ENCODE peak calls at places on chromosomes 11 and 22, in eight cellular contexts. One of them, this sample, is unnamed.

GRCh38 chr22:44143117-44143495 is 37.6 kb upstream of the PARVG start:
- DNase-seq in esophagus squamous epithelium: no peak
- DNase-seq in lower lobe of right lung: no peak
- DNase-seq in thoracic aorta: no peak
- DNase-seq in epithelial cell of esophagus: no peak
- DNase-seq in lower leg skin: no peak
- DNase-seq in IMR-90: peak
- DNase-seq in A673: no peak
- DNase-seq in this sample: no peak

GRCh38 chr11:33445761-33446161 is 188.6 kb downstream of the HIPK3 start:
- DNase-seq in lower leg skin: no peak
- DNase-seq in epithelial cell of esophagus: no peak
- DNase-seq in lower lobe of right lung: no peak
- DNase-seq in esophagus squamous epithelium: no peak
- DNase-seq in IMR-90: peak
- DNase-seq in thoracic aorta: no peak
- DNase-seq in A673: peak
- DNase-seq in this sample: peak

GRCh38 chr11:121443688-121444275 is 8.3 kb upstream of the SORL1 start:
- DNase-seq in IMR-90: no peak
- DNase-seq in thoracic aorta: no peak
- DNase-seq in lower lobe of right lung: no peak
- DNase-seq in esophagus squamous epithelium: no peak
- DNase-seq in A673: no peak
- DNase-seq in epithelial cell of esophagus: no peak
- DNase-seq in lower leg skin: no peak
- DNase-seq in this sample: no peak

GRCh38 chr22:42794551-42795510 is 62.2 kb downstream of the ARFGAP3 start:
- DNase-seq in lower lobe of right lung: no peak
- DNase-seq in IMR-90: no peak
- DNase-seq in lower leg skin: peak
- DNase-seq in A673: no peak
- DNase-seq in esophagus squamous epithelium: no peak
- DNase-seq in thoracic aorta: no peak
- DNase-seq in epithelial cell of esophagus: no peak
- DNase-seq in this sample: no peak

GRCh38 chr11:11450744-11451362 is 97.8 kb upstream of the CSNK2A3 start:
- DNase-seq in lower leg skin: no peak
- DNase-seq in A673: peak
- DNase-seq in thoracic aorta: no peak
- DNase-seq in epithelial cell of esophagus: peak
- DNase-seq in IMR-90: peak
- DNase-seq in esophagus squamous epithelium: no peak
- DNase-seq in lower lobe of right lung: no peak
- DNase-seq in this sample: peak

GRCh38 chr22:25405854-25406509 is 158.5 kb upstream of the GRK3 start:
- DNase-seq in lower lobe of right lung: no peak
- DNase-seq in A673: no peak
- DNase-seq in IMR-90: no peak
- DNase-seq in epithelial cell of esophagus: no peak
- DNase-seq in thoracic aorta: no peak
- DNase-seq in esophagus squamous epithelium: no peak
- DNase-seq in lower leg skin: no peak
- DNase-seq in this sample: no peak

GRCh38 chr22:28146401-28147304 is 227.6 kb upstream of the PITPNB start:
- DNase-seq in lower lobe of right lung: no peak
- DNase-seq in lower leg skin: no peak
- DNase-seq in esophagus squamous epithelium: no peak
- DNase-seq in A673: no peak
- DNase-seq in IMR-90: no peak
- DNase-seq in epithelial cell of esophagus: no peak
- DNase-seq in thoracic aorta: no peak
- DNase-seq in this sample: peak

GRCh38 chr11:24406980-24407379 is 89.9 kb upstream of the LUZP2 start:
- DNase-seq in lower leg skin: peak
- DNase-seq in A673: no peak
- DNase-seq in epithelial cell of esophagus: no peak
- DNase-seq in IMR-90: no peak
- DNase-seq in esophagus squamous epithelium: no peak
- DNase-seq in thoracic aorta: no peak
- DNase-seq in lower lobe of right lung: peak
- DNase-seq in this sample: no peak

GRCh38 chr11:127454856-127455255 is 454.3 kb upstream of the KIRREL3 start:
- DNase-seq in epithelial cell of esophagus: no peak
- DNase-seq in A673: peak
- DNase-seq in lower lobe of right lung: no peak
- DNase-seq in thoracic aorta: no peak
- DNase-seq in IMR-90: no peak
- DNase-seq in lower leg skin: no peak
- DNase-seq in esophagus squamous epithelium: no peak
- DNase-seq in this sample: peak

GRCh38 chr11:44680982-44681597 is 45.7 kb upstream of the TSPAN18 start:
- DNase-seq in esophagus squamous epithelium: no peak
- DNase-seq in epithelial cell of esophagus: peak
- DNase-seq in thoracic aorta: no peak
- DNase-seq in lower leg skin: no peak
- DNase-seq in lower lobe of right lung: no peak
- DNase-seq in IMR-90: no peak
- DNase-seq in A673: no peak
- DNase-seq in this sample: no peak

GRCh38 chr11:119339581-119340334 is 925 bp downstream of the C1QTNF5 start:
- DNase-seq in lower lobe of right lung: peak
- DNase-seq in esophagus squamous epithelium: no peak
- DNase-seq in epithelial cell of esophagus: peak
- DNase-seq in lower leg skin: no peak
- DNase-seq in thoracic aorta: no peak
- DNase-seq in A673: peak
- DNase-seq in IMR-90: no peak
- DNase-seq in this sample: peak

GRCh38 chr22:19887251-19887985 is 32.7 kb upstream of the GNB1L start:
- DNase-seq in thoracic aorta: no peak
- DNase-seq in lower leg skin: no peak
- DNase-seq in IMR-90: no peak
- DNase-seq in lower lobe of right lung: peak
- DNase-seq in A673: no peak
- DNase-seq in esophagus squamous epithelium: no peak
- DNase-seq in epithelial cell of esophagus: no peak
- DNase-seq in this sample: no peak

GRCh38 chr11:848988-849824 is 6.6 kb downstream of the TSPAN4 start:
- DNase-seq in thoracic aorta: no peak
- DNase-seq in IMR-90: no peak
- DNase-seq in lower leg skin: no peak
- DNase-seq in lower lobe of right lung: no peak
- DNase-seq in A673: peak
- DNase-seq in epithelial cell of esophagus: no peak
- DNase-seq in esophagus squamous epithelium: no peak
- DNase-seq in this sample: no peak

GRCh38 chr11:78209478-78209877 is 20.8 kb downstream of the USP35 start:
- DNase-seq in epithelial cell of esophagus: no peak
- DNase-seq in IMR-90: no peak
- DNase-seq in lower lobe of right lung: peak
- DNase-seq in A673: no peak
- DNase-seq in thoracic aorta: no peak
- DNase-seq in lower leg skin: no peak
- DNase-seq in esophagus squamous epithelium: no peak
- DNase-seq in this sample: no peak

GRCh38 chr11:120882237-120882636 is 141.7 kb upstream of the TBCEL start:
- DNase-seq in IMR-90: no peak
- DNase-seq in epithelial cell of esophagus: no peak
- DNase-seq in lower lobe of right lung: no peak
- DNase-seq in lower leg skin: no peak
- DNase-seq in esophagus squamous epithelium: no peak
- DNase-seq in thoracic aorta: no peak
- DNase-seq in A673: no peak
- DNase-seq in this sample: no peak

GRCh38 chr11:14927146-14927545 is 35.1 kb upstream of the CYP2R1 start:
- DNase-seq in esophagus squamous epithelium: no peak
- DNase-seq in epithelial cell of esophagus: peak
- DNase-seq in thoracic aorta: no peak
- DNase-seq in A673: no peak
- DNase-seq in IMR-90: peak
- DNase-seq in lower leg skin: no peak
- DNase-seq in lower lobe of right lung: no peak
- DNase-seq in this sample: peak

GRCh38 chr11:66219846-66220565 is 48.4 kb upstream of the RAB1B start:
- DNase-seq in thoracic aorta: no peak
- DNase-seq in IMR-90: no peak
- DNase-seq in A673: no peak
- DNase-seq in epithelial cell of esophagus: no peak
- DNase-seq in lower lobe of right lung: no peak
- DNase-seq in lower leg skin: peak
- DNase-seq in esophagus squamous epithelium: no peak
- DNase-seq in this sample: no peak

GRCh38 chr11:16604784-16605439 is 133.5 kb upstream of the C11orf58 start:
- DNase-seq in epithelial cell of esophagus: peak
- DNase-seq in lower leg skin: peak
- DNase-seq in esophagus squamous epithelium: no peak
- DNase-seq in A673: peak
- DNase-seq in IMR-90: peak
- DNase-seq in thoracic aorta: no peak
- DNase-seq in lower lobe of right lung: peak
- DNase-seq in this sample: peak

GRCh38 chr11:16607675-16608644 is 130.5 kb upstream of the C11orf58 start:
- DNase-seq in lower lobe of right lung: peak
- DNase-seq in epithelial cell of esophagus: peak
- DNase-seq in thoracic aorta: no peak
- DNase-seq in lower leg skin: peak
- DNase-seq in esophagus squamous epithelium: no peak
- DNase-seq in A673: peak
- DNase-seq in IMR-90: peak
- DNase-seq in this sample: peak

GRCh38 chr11:16606784-16607674 is 131.4 kb upstream of the C11orf58 start:
- DNase-seq in lower lobe of right lung: peak
- DNase-seq in esophagus squamous epithelium: no peak
- DNase-seq in A673: peak
- DNase-seq in IMR-90: peak
- DNase-seq in thoracic aorta: no peak
- DNase-seq in lower leg skin: peak
- DNase-seq in epithelial cell of esophagus: peak
- DNase-seq in this sample: peak

GRCh38 chr11:16605440-16605970 is 132.9 kb upstream of the C11orf58 start:
- DNase-seq in esophagus squamous epithelium: no peak
- DNase-seq in lower lobe of right lung: no peak
- DNase-seq in epithelial cell of esophagus: peak
- DNase-seq in thoracic aorta: no peak
- DNase-seq in A673: peak
- DNase-seq in IMR-90: peak
- DNase-seq in lower leg skin: peak
- DNase-seq in this sample: peak

GRCh38 chr11:16605971-16606783 is 132.3 kb upstream of the C11orf58 start:
- DNase-seq in epithelial cell of esophagus: peak
- DNase-seq in IMR-90: peak
- DNase-seq in thoracic aorta: no peak
- DNase-seq in lower leg skin: peak
- DNase-seq in A673: peak
- DNase-seq in esophagus squamous epithelium: no peak
- DNase-seq in lower lobe of right lung: peak
- DNase-seq in this sample: peak
- H3K4me3 ChIP-seq in epithelial cell of esophagus: peak
- H3K4me3 ChIP-seq in IMR-90: peak
- H3K4me3 ChIP-seq in thoracic aorta: peak
- H3K4me3 ChIP-seq in lower leg skin: peak
- H3K4me3 ChIP-seq in A673: peak
- H3K4me3 ChIP-seq in esophagus squamous epithelium: peak
- H3K4me3 ChIP-seq in lower lobe of right lung: peak
- H3K4me3 ChIP-seq in this sample: peak

GRCh38 chr22:29426476-29426875 is 11.9 kb upstream of the RFPL1 start:
- DNase-seq in esophagus squamous epithelium: no peak
- DNase-seq in IMR-90: no peak
- DNase-seq in lower lobe of right lung: no peak
- DNase-seq in epithelial cell of esophagus: no peak
- DNase-seq in thoracic aorta: no peak
- DNase-seq in A673: no peak
- DNase-seq in lower leg skin: no peak
- DNase-seq in this sample: no peak

GRCh38 chr22:29431986-29432385 is 6.4 kb upstream of the RFPL1 start:
- DNase-seq in esophagus squamous epithelium: no peak
- DNase-seq in lower leg skin: peak
- DNase-seq in thoracic aorta: no peak
- DNase-seq in A673: no peak
- DNase-seq in epithelial cell of esophagus: no peak
- DNase-seq in IMR-90: no peak
- DNase-seq in lower lobe of right lung: no peak
- DNase-seq in this sample: no peak

GRCh38 chr22:29427176-29427760 is 11.1 kb upstream of the RFPL1 start:
- DNase-seq in lower lobe of right lung: no peak
- DNase-seq in epithelial cell of esophagus: no peak
- DNase-seq in IMR-90: no peak
- DNase-seq in A673: no peak
- DNase-seq in esophagus squamous epithelium: no peak
- DNase-seq in lower leg skin: peak
- DNase-seq in thoracic aorta: no peak
- DNase-seq in this sample: no peak
- TF ChIP-seq CTCF in lower lobe of right lung: no peak
- TF ChIP-seq CTCF in epithelial cell of esophagus: no peak
- TF ChIP-seq CTCF in IMR-90: no peak
- TF ChIP-seq CTCF in A673: no peak
- TF ChIP-seq CTCF in esophagus squamous epithelium: no peak
- TF ChIP-seq CTCF in lower leg skin: no peak
- TF ChIP-seq CTCF in thoracic aorta: no peak
- TF ChIP-seq CTCF in this sample: no peak

GRCh38 chr11:57560146-57560545 is 7.3 kb downstream of the UBE2L6 start:
- DNase-seq in thoracic aorta: no peak
- DNase-seq in IMR-90: no peak
- DNase-seq in epithelial cell of esophagus: peak
- DNase-seq in esophagus squamous epithelium: no peak
- DNase-seq in lower lobe of right lung: no peak
- DNase-seq in lower leg skin: no peak
- DNase-seq in A673: no peak
- DNase-seq in this sample: no peak
- H3K4me3 ChIP-seq in thoracic aorta: no peak
- H3K4me3 ChIP-seq in IMR-90: no peak
- H3K4me3 ChIP-seq in epithelial cell of esophagus: no peak
- H3K4me3 ChIP-seq in esophagus squamous epithelium: no peak
- H3K4me3 ChIP-seq in lower lobe of right lung: no peak
- H3K4me3 ChIP-seq in lower leg skin: no peak
- H3K4me3 ChIP-seq in A673: no peak
- H3K4me3 ChIP-seq in this sample: no peak

DNA sequence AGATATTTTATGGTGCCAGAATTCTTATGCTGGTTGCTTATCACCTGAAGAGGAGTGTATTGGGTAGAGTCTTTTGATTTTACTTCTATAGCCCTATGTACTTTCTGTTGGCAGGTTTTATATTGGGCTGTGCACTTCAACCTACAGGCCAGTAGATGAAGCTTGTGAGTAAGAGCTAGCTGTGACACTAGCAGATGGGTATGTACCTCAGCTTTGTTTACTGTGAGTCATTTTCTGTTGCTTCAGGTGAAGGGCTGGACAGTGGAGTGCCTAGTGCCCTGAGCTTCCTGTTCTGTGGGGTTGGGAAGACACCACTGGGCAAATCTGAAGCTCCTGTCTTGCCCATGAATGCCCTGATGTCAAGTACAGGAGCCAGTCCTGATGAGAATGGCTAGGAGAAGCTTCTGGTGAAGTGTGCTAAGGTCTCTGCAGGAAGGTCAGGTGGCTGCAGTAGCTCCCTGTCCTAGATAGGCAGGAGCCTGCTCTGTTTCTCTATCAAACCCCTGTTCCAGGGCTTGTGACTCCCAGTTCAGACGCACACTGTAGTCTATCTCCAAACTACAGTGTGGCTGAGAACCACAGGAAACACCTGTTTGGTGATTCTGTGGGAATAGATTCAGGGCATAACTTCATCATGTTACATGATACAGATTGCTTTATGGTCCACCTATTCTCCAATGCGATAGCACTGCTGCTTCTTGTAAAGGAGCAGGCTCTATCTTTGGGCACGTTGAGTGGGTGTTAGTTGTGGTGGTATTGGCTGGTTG is 755.7 kb downstream of the KCNA4 start:
- DNase-seq in IMR-90: peak
- DNase-seq in lower leg skin: no peak
- DNase-seq in thoracic aorta: no peak
- DNase-seq in esophagus squamous epithelium: no peak
- DNase-seq in epithelial cell of esophagus: peak
- DNase-seq in A673: no peak
- DNase-seq in lower lobe of right lung: no peak
- DNase-seq in this sample: peak
- TF ChIP-seq CTCF in IMR-90: peak
- TF ChIP-seq CTCF in lower leg skin: no peak
- TF ChIP-seq CTCF in thoracic aorta: no peak
- TF ChIP-seq CTCF in esophagus squamous epithelium: no peak
- TF ChIP-seq CTCF in epithelial cell of esophagus: peak
- TF ChIP-seq CTCF in A673: no peak
- TF ChIP-seq CTCF in lower lobe of right lung: no peak
- TF ChIP-seq CTCF in this sample: no peak

This sample was measured in astrocyte of the spinal cord.